ENCODE peak calls at places on chromosomes 4 and X, in nine cellular contexts. B is T-cell; W is GM20000; V is endothelial cell of umbilical vein; R is OCI-M1; S is A549; F is GDM1; Q is NCI-H2171 treated with DMSO at 0.1 percent for 48 hours; E is CD4-positive, CD25-positive, alpha-beta regulatory T cell. D is an unnamed sample.
A peak's percentile ranks its signal among the peaks of the same experiment; 100 is the strongest.

GRCh38 chrX:130163350-130163851 is 2.2 kb downstream of the AIFM1 start:
- DNase-seq in Q (no peak), R (no peak), W (no peak), E (no peak), B (no peak), F (no peak), V (no peak), S (no peak), D (no peak)

GRCh38 chr4:5166377-5166776 is 115.1 kb downstream of the STK32B start:
- DNase-seq in R (no peak), Q (no peak), V (no peak), B (no peak), W (no peak), E (no peak), F (no peak), S (no peak), D (no peak)

GRCh38 chrX:133248177-133248576 is 30.0 kb upstream of the TFDP3 start:
- DNase-seq in B (no peak), S (no peak), R (no peak), F (no peak), V (no peak), E (no peak), Q (no peak), W (no peak), D (no peak)

GRCh38 chr4:72553540-72553939 is 15.5 kb downstream of the ADAMTS3 start:
- DNase-seq in R (peak; percentile 82), Q (no peak), B (no peak), S (no peak), F (no peak), W (no peak), V (no peak), E (no peak), D (no peak)

GRCh38 chr4:172986114-172986513 is 182.5 kb upstream of the GALNT7 start:
- DNase-seq in V (no peak), E (no peak), B (no peak), Q (peak; percentile 1), S (no peak), W (peak; percentile 8), F (no peak), R (no peak), D (no peak)

GRCh38 chrX:103861200-103861599 is 29.1 kb upstream of the RAB9B start:
- DNase-seq in Q (no peak), R (no peak), V (no peak), W (no peak), E (no peak), F (no peak), B (no peak), S (no peak), D (no peak)

GRCh38 chr4:99405433-99406115 is 29.6 kb downstream of the ADH7 start:
- DNase-seq in W (peak; percentile 10), E (peak; percentile 47), F (peak; percentile 19), V (peak; percentile 70), R (peak; percentile 79), Q (peak; percentile 34), S (peak; percentile 60), B (peak; percentile 27), D (peak; percentile 51)

GRCh38 chr4:16267639-16268038 is 41.4 kb upstream of the TAPT1 start:
- DNase-seq in B (no peak), R (no peak), E (no peak), Q (no peak), S (no peak), F (no peak), V (no peak), W (no peak), D (no peak)

GRCh38 chrX:148135738-148136137 is 154.6 kb downstream of the FMR1NB start:
- DNase-seq in E (no peak), W (no peak), F (no peak), V (peak; percentile 4), Q (no peak), S (no peak), R (no peak), B (no peak), D (no peak)

D was measured in PC-9.